ENCODE peak calls at places on chromosomes 6 and 20, in four cellular contexts. S is HCT116, F is K562, L is HepG2. C is an unnamed sample.

GRCh38 chr6:97189767-97190166 is 93.2 kb downstream of the MMS22L start:
- DNase-seq in F (no peak), S (no peak), L (no peak), C (no peak)

GRCh38 chr20:44888226-44889103 is 3.0 kb downstream of the YWHAB start:
- DNase-seq in S (no peak), L (peak), F (no peak), C (no peak)

GRCh38 chr6:25138024-25138696 is 141.0 kb upstream of the CARMIL1 start:
- DNase-seq in L (no peak), F (peak), S (no peak), C (peak)

GRCh38 chr6:17277256-17277655 is 3.9 kb upstream of the RBM24 start:
- DNase-seq in F (no peak), S (no peak), L (no peak), C (no peak)

GRCh38 chr6:125201961-125202729 is 48.6 kb downstream of the TPD52L1 start:
- DNase-seq in S (peak), L (no peak), F (peak), C (peak)

GRCh38 chr20:32474717-32474966 is 110.5 kb downstream of the NOL4L start:
- DNase-seq in F (no peak), S (no peak), L (no peak), C (no peak)

GRCh38 chr6:52574709-52575489 is 2.0 kb downstream of the TRAM2 start:
- DNase-seq in S (no peak), F (peak), L (no peak), C (no peak)

GRCh38 chr20:35021063-35021462 is 65.4 kb downstream of the MYH7B start:
- DNase-seq in F (no peak), S (no peak), L (no peak), C (no peak)

GRCh38 chr6:147677647-147678046 is 169.2 kb downstream of the SAMD5 start:
- DNase-seq in L (no peak), F (no peak), S (no peak), C (no peak)
- TF ChIP-seq TCF7L2 in L (no peak), F (no peak), S (no peak), C (no peak)

GRCh38 chr20:33981964-33982363 is 11.7 kb upstream of the RALY start:
- DNase-seq in S (no peak), L (no peak), F (no peak), C (no peak)
- TF ChIP-seq CTCF in S (no peak), L (no peak), F (no peak), C (no peak)

DNA sequence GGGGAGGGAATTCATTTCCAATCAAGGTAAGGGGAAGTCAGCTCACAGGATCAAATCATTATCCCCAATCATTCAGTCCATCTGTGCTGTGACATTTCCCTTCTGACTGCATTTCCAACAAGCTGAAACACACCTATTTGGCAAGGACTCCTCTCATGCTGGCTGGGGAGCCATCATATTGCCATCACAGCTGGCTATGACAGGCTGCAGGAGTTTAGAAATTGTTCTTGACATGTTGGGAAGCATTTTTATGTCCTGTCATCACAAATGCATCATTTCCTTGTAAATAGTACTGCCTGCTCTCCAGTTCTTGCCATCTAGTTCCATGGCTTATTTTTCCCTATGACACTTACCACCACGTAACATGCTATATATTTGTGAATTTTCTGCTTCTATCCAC is 113.9 kb upstream of the TMEM170B start:
- DNase-seq in L (no peak), F (no peak), S (no peak), C (no peak)
- TF ChIP-seq POLR2AphosphoS5 in L (no peak), F (no peak), S (no peak), C (no peak)

DNA sequence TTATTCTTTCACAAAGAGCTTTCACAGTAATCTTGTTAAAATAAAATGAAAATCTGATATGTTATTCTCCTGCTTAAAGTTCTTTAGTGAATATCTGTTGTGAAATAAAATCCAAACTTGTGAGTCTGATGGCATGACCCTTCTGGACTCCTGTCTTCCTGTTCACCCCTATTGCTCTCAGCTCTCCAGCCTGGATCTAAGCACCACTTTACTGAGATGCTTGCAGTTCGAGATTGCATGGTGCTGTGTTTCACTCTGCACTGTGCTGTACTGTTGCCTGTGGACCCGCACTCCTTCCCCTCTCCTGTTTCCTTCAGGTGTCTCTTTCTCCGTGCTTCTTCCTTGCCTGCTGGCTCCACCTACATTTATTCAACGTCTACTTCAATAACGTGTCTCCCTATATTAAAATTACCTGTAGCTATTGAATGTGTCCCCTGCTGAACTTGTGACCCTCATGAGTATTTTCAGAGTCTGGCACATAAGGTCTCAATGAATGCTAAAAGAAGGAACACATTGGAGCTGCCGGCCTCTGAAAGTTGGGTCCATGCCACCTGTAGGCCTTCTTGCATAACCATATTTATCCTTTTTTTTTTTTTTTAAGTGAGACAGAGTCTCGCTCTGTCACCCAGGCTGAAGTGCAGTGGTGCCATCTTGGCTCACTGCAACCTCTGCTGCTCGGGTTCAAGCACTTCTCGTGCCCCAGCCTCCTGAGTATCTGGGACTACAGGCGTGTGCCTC is 100.1 kb downstream of the ARID1B start:
- DNase-seq in S (no peak), F (no peak), L (no peak), C (no peak)
- TF ChIP-seq TCF7L2 in S (no peak), F (no peak), L (no peak), C (no peak)

GRCh38 chr6:1659816-1660215 is 50.1 kb downstream of the FOXC1 start:
- DNase-seq in S (no peak), L (no peak), F (no peak), C (no peak)
- TF ChIP-seq CTCF in S (no peak), L (no peak), F (no peak), C (no peak)

GRCh38 chr20:57977588-57977987 is 250.9 kb downstream of the ANKRD60 start:
- DNase-seq in S (no peak), L (no peak), F (no peak), C (no peak)
- TF ChIP-seq POLR2AphosphoS5 in S (no peak), L (no peak), F (no peak), C (no peak)

GRCh38 chr20:49792611-49793010 is 20.0 kb upstream of the SLC9A8 start:
- DNase-seq in S (no peak), F (no peak), L (no peak), C (no peak)

GRCh38 chr20:49795125-49795424 is 17.6 kb upstream of the SLC9A8 start:
- DNase-seq in L (no peak), F (no peak), S (no peak), C (no peak)

GRCh38 chr20:49792006-49792405 is 20.6 kb upstream of the SLC9A8 start:
- DNase-seq in S (no peak), F (no peak), L (no peak), C (no peak)

GRCh38 chr20:49797292-49797628 is 15.4 kb upstream of the SLC9A8 start:
- DNase-seq in S (no peak), F (no peak), L (no peak), C (no peak)

DNA sequence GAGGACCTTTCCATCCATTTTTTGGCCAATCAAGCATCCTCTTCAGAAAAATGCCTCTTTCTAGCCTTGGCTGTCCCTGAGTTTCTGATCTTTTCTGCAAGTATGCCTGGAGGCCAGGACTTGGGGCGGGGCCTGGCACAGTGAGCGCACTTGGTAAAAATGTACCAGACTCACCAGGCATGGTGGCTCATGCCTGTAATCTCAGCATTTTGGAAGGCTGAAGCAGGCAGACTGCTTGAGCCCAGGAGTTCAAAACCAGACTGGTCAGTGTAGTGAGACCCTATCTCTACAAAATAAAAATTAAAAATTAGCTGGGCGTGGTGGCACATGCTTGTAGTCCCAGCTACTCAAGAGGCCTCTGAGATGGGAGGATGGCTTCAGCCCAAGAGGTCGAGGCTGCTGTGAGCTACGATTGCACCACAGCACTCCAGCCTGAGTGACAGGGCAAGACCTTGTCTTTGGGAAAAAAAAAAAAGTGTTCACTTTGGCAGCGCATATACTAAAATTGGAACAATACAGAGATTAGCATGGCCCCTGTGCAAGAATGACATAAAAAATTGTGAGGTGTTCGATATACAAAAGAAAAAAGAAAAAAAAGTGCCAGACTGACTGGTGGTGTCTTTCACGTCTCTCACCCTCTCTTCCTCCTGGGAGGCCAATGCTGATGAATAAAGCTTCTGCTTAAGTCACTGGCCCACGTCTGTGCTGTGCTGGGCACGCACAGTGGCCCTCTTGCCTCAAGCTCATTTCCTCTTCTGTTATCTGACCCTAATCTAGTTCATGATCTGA is 18.1 kb upstream of the SLC9A8 start:
- DNase-seq in F (no peak), L (no peak), S (no peak), C (no peak)
- TF ChIP-seq TCF7L2 in F (no peak), L (no peak), S (no peak), C (no peak)

GRCh38 chr20:47521059-47521808 is 19.5 kb downstream of the NCOA3 start:
- DNase-seq in F (peak), L (no peak), S (no peak), C (no peak)
- TF ChIP-seq CTCF in F (peak), L (peak), S (peak), C (no peak)

GRCh38 chr6:36659271-36659670 is 19.2 kb upstream of the CDKN1A start:
- DNase-seq in S (no peak), L (no peak), F (no peak), C (no peak)
- TF ChIP-seq POLR2AphosphoS5 in S (no peak), L (no peak), F (no peak), C (no peak)